ENCODE peak calls at places on chromosomes 3 and 15, in eight cellular contexts. T is adrenal gland, B is stomach, S is OCI-LY7, P is uterus, C is hepatocyte, G is GM06990, H is kidney epithelial cell. L is an unnamed sample. For H3K36me3, the result is how much of the 10 kb centered on the place peaks cover.

GRCh38 chr3:145952541-145952940 is 208.4 kb downstream of the PLOD2 start:
- DNase-seq in T (no peak), P (no peak), S (no peak), G (no peak), H (peak), C (no peak), B (no peak), L (no peak)

GRCh38 chr3:142115927-142116668 is 33.2 kb downstream of the TFDP2 start:
- DNase-seq in T (no peak), B (no peak), C (no peak), P (no peak), H (no peak), G (no peak), S (no peak), L (no peak)

GRCh38 chr3:20041197-20041780 is 1.0 kb downstream of the KAT2B start:
- DNase-seq in C (peak), G (peak), S (peak), B (peak), T (peak), P (peak), H (no peak), L (peak)

GRCh38 chr15:69734699-69735098 is 282.1 kb downstream of the RPLP1 start:
- DNase-seq in C (no peak), P (no peak), H (no peak), S (no peak), T (no peak), B (no peak), G (no peak), L (no peak)

GRCh38 chr3:155302476-155302875 is 9.0 kb upstream of the STRIT1 start:
- DNase-seq in G (no peak), S (no peak), P (no peak), H (peak), T (no peak), B (no peak), C (no peak), L (no peak)

GRCh38 chr15:41022487-41023090 is 69.3 kb downstream of the CHAC1 start:
- DNase-seq in T (peak), H (no peak), G (peak), C (peak), B (peak), S (peak), P (no peak), L (no peak)

GRCh38 chr15:31440754-31441298 is 114.2 kb downstream of the KLF13 start:
- DNase-seq in P (peak), S (no peak), G (peak), C (peak), B (peak), T (no peak), H (no peak), L (peak)

GRCh38 chr15:81023483-81024264 is 23.0 kb downstream of the TLNRD1 start:
- DNase-seq in B (no peak), H (no peak), G (peak), C (no peak), S (no peak), P (peak), T (peak), L (peak)

GRCh38 chr3:45659661-45660566 is 29.3 kb upstream of the SACM1L start:
- DNase-seq in G (no peak), H (no peak), S (peak), P (peak), T (peak), B (peak), C (peak), L (peak)

GRCh38 chr15:61195116-61196002 is 33.7 kb downstream of the RORA start:
- DNase-seq in G (no peak), C (peak), P (no peak), B (no peak), S (peak), T (no peak), H (no peak), L (no peak)

GRCh38 chr15:95018888-95019545 is 787.7 kb downstream of the MCTP2 start:
- DNase-seq in H (peak), P (no peak), C (peak), S (no peak), B (no peak), T (no peak), G (no peak), L (no peak)

GRCh38 chr15:40323239-40323952 is at the start of gene INAFM2:
- DNase-seq in P (peak), C (peak), H (peak), S (peak), G (peak), B (peak), T (peak), L (peak)

GRCh38 chr3:57820479-57820878 is 64.4 kb downstream of the SLMAP start:
- DNase-seq in H (no peak), C (peak), B (no peak), T (no peak), P (no peak), S (no peak), G (no peak), L (no peak)

GRCh38 chr3:172140499-172141391 is 101.4 kb downstream of the FNDC3B start:
- DNase-seq in B (no peak), S (no peak), G (no peak), T (peak), C (peak), H (peak), P (peak), L (no peak)

GRCh38 chr15:51104512-51104911 is 9.8 kb upstream of the TNFAIP8L3 start:
- DNase-seq in S (no peak), H (no peak), B (peak), P (peak), G (no peak), C (no peak), T (peak), L (peak)

GRCh38 chr3:142027295-142027694 is 122.0 kb downstream of the TFDP2 start:
- DNase-seq in T (no peak), S (peak), C (no peak), G (no peak), B (no peak), P (no peak), H (no peak), L (no peak)

GRCh38 chr15:20106026-20106425 is 435.6 kb downstream of the GOLGA6L6 start:
- DNase-seq in T (peak), H (no peak), B (peak), C (peak), P (no peak), G (no peak), S (no peak), L (peak)

GRCh38 chr3:33426068-33426467 is 14.1 kb downstream of the UBP1 start:
- DNase-seq in T (no peak), H (no peak), S (no peak), B (no peak), P (no peak), C (no peak), G (no peak), L (no peak)

GRCh38 chr15:80424381-80424780 is 20.2 kb downstream of the ARNT2 start:
- DNase-seq in H (no peak), G (no peak), B (no peak), P (no peak), T (no peak), S (no peak), C (no peak), L (no peak)

GRCh38 chr3:25426408-25426807 is 1.7 kb upstream of the RARB start:
- DNase-seq in B (no peak), C (no peak), P (no peak), H (no peak), G (no peak), T (no peak), S (no peak), L (no peak)

GRCh38 chr3:69425249-69425648 is 39.4 kb upstream of the FRMD4B start:
- DNase-seq in C (peak), G (no peak), P (no peak), S (peak), H (no peak), T (no peak), B (no peak), L (no peak)

GRCh38 chr15:71456812-71457211 is 341.5 kb downstream of the THSD4 start:
- DNase-seq in C (no peak), S (no peak), P (no peak), B (no peak), G (no peak), H (no peak), T (no peak), L (no peak)

GRCh38 chr3:147406255-147407023 is at the start of gene ZIC4:
- DNase-seq in B (no peak), H (no peak), C (no peak), P (no peak), T (no peak), S (no peak), G (no peak), L (no peak)

GRCh38 chr3:18027161-18027939 is 284.9 kb upstream of the TBC1D5 start:
- DNase-seq in S (no peak), T (no peak), B (no peak), C (no peak), G (no peak), H (no peak), P (no peak), L (no peak)

GRCh38 chr3:43162573-43163084 is 56.8 kb upstream of the POMGNT2 start:
- DNase-seq in G (no peak), H (no peak), P (no peak), B (no peak), T (no peak), S (no peak), C (no peak), L (no peak)

GRCh38 chr3:161349529-161350278 is 21.6 kb downstream of the SPTSSB start:
- DNase-seq in P (no peak), T (no peak), H (peak), S (no peak), C (peak), G (no peak), B (no peak), L (no peak)

GRCh38 chr15:90271459-90272166 is 6.1 kb downstream of the NGRN start:
- DNase-seq in S (no peak), C (no peak), P (no peak), H (no peak), T (no peak), B (no peak), G (no peak), L (no peak)

GRCh38 chr15:67827561-67828378 is 2.5 kb downstream of the SKOR1 start:
- DNase-seq in S (no peak), G (no peak), B (no peak), P (no peak), C (no peak), T (no peak), H (no peak), L (no peak)

GRCh38 chr3:130316164-130316563 is 29.3 kb upstream of the COL6A5 start:
- DNase-seq in P (peak), C (no peak), G (no peak), T (no peak), B (no peak), S (no peak), H (no peak), L (no peak)

DNA sequence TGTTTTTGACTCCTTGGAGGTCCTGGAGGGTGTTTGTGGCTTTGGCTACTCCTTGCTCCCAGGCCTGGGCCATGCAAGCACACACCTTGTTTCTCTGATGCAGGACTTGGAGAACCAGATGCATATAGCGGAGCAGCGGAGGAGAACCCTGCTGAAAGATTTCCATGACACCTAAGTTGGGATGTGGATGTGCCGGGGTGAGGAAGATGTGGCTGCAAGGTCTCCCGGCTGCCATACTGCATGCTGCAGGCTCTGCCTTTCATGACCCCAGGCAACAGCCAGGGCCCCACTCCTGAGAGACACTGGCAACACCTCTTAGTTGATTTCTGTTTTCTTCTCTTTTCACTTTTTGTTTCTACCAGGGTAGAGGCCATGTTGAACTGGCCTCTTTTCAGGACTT is 6.9 kb upstream of the P4HTM start:
- DNase-seq in P (no peak), B (no peak), H (no peak), T (no peak), G (no peak), S (no peak), C (no peak), L (no peak)
- H3K36me3 ChIP-seq in P (under half), B (half or more), H (under half), T (under half), G (under half), S (half or more), C (under half), L (half or more)

GRCh38 chr15:101003076-101003475 is 83.9 kb downstream of the LRRK1 start:
- DNase-seq in P (no peak), T (peak), S (no peak), C (no peak), B (no peak), H (no peak), G (no peak), L (no peak)

GRCh38 chr15:101004500-101004899 is 85.3 kb downstream of the LRRK1 start:
- DNase-seq in P (no peak), T (peak), S (no peak), H (no peak), G (no peak), B (no peak), C (no peak), L (no peak)

GRCh38 chr15:101003706-101004105 is 84.5 kb downstream of the LRRK1 start:
- DNase-seq in C (no peak), P (no peak), G (no peak), H (no peak), B (no peak), T (peak), S (no peak), L (no peak)

GRCh38 chr15:101006931-101007687 is 88.0 kb downstream of the LRRK1 start:
- DNase-seq in S (peak), T (peak), H (peak), P (peak), C (peak), G (peak), B (peak), L (peak)

GRCh38 chr15:101004986-101005747 is 86.0 kb downstream of the LRRK1 start:
- DNase-seq in H (no peak), C (no peak), G (no peak), S (no peak), B (no peak), P (no peak), T (peak), L (no peak)
- H3K36me3 ChIP-seq in H (under half), C (under half), G (under half), S (half or more), B (under half), P (under half), T (under half), L (under half)

DNA sequence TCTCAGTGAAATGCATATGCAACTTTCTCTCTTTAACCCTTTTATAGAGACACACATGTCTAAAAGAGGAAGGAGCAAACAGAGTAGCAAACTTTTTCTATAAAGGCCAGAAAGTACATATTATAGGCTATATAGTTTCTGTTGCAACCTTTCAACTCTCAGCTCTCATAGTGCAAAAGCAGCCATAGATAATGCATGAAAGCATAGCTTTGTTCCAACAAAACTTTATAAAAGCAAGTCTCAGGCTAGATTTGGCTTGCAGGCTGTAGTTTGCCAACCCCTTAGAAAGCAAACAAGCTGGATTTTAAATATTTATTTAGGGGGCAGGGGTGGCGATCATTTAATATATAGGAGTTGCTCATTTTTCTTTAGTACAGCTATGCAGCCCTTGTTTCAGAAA is 193.1 kb upstream of the LRRFIP2 start:
- DNase-seq in B (no peak), T (no peak), G (no peak), H (no peak), P (no peak), S (no peak), C (no peak), L (no peak)
- H3K36me3 ChIP-seq in B (half or more), T (under half), G (under half), H (under half), P (under half), S (under half), C (under half), L (under half)

DNA sequence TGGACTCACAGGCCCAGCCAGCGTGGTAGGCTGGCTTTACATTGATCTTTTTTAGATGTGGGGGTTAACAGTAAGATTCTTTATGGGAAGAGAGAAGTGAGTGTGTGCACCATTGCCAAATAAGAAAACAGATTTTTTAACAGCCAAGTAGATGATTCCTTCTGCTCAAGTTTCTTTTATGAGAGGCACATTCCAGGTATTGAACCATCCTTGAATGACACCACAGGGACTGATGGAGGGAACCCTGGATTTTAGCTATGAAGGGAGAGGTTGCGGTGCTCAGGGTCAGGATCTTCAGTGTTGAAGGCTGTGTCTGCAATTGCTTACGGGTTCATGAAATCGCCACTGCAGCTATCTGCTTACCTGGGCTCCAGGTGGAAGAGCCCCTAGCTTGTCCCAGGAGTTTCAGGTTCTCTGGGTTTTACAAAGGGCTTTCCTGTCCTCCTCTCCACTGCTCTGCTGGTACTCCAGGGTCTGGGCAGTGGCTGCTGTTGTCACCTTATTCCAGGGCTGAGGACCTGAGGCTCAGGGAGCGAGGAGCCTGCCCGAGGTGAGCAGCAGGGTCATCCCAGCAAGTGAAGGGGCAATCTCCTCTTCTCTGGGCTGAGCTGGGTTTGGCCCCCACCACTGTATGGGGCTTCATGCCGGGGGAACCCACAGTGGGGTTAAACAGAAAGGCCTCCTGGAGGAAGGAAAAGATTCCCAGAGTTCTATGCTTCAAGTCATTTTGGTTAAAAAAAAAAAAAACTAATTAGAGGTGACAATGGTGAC is 53.4 kb downstream of the SMAD6 start:
- DNase-seq in P (no peak), S (no peak), T (no peak), G (no peak), C (no peak), H (no peak), B (no peak), L (no peak)
- H3K36me3 ChIP-seq in P (under half), S (under half), T (under half), G (under half), C (under half), H (under half), B (under half), L (under half)

GRCh38 chr15:74451861-74452835 is 8.8 kb downstream of the UBL7 start:
- DNase-seq in T (no peak), P (no peak), B (no peak), C (no peak), H (no peak), S (no peak), G (no peak), L (no peak)

GRCh38 chr15:74454764-74455500 is 6.0 kb downstream of the UBL7 start:
- DNase-seq in T (no peak), H (no peak), G (no peak), C (no peak), B (no peak), P (no peak), S (no peak), L (no peak)

GRCh38 chr15:74451322-74451721 is 9.6 kb downstream of the UBL7 start:
- DNase-seq in B (no peak), H (no peak), T (no peak), G (no peak), P (no peak), C (no peak), S (no peak), L (no peak)

GRCh38 chr15:74458473-74458872 is 2.5 kb downstream of the UBL7 start:
- DNase-seq in P (no peak), C (no peak), S (no peak), G (no peak), T (no peak), B (no peak), H (no peak), L (no peak)

GRCh38 chr15:74453925-74454763 is 6.8 kb downstream of the UBL7 start:
- DNase-seq in C (no peak), T (no peak), S (no peak), P (no peak), B (no peak), H (no peak), G (no peak), L (no peak)
- H3K36me3 ChIP-seq in C (under half), T (under half), S (under half), P (under half), B (half or more), H (under half), G (under half), L (half or more)

GRCh38 chr3:13011369-13012227 is 61.6 kb downstream of the IQSEC1 start:
- DNase-seq in H (no peak), G (peak), B (peak), T (no peak), C (no peak), S (peak), P (no peak), L (no peak)

GRCh38 chr3:13012228-13012691 is 61.0 kb downstream of the IQSEC1 start:
- DNase-seq in C (no peak), G (peak), B (peak), P (no peak), T (peak), H (no peak), S (peak), L (peak)

GRCh38 chr3:13009946-13010315 is 63.3 kb downstream of the IQSEC1 start:
- DNase-seq in G (no peak), C (no peak), B (no peak), H (no peak), T (no peak), S (no peak), P (no peak), L (no peak)

GRCh38 chr3:13009132-13009945 is 63.9 kb downstream of the IQSEC1 start:
- DNase-seq in H (no peak), T (peak), G (peak), P (no peak), B (peak), C (no peak), S (peak), L (peak)

DNA sequence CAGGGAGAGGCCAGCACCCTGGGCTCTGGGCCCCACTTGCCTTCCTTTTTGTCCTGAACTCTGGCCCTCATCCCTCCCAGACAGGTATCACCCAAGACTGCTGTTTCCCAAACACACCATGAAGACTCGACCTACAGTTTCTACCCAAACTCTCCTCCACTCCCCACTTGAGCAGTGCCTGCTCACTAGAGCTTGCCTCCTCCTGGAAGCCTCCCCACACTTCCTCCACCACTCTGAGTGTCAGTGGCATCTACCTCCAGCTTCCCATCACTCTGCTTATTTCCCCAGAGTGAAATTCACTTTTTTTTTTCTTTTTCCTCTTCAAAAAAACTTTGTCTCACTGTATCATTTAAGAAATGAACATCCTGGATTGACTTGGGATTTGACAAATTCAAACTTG is 62.5 kb downstream of the IQSEC1 start:
- DNase-seq in H (no peak), P (no peak), G (no peak), T (no peak), B (no peak), S (peak), C (no peak), L (no peak)
- H3K36me3 ChIP-seq in H (under half), P (under half), G (under half), T (under half), B (under half), S (under half), C (under half), L (under half)

L was measured in tibial artery.